ENCODE peak calls at places on chromosomes 6 and 20, in ten cellular contexts. I is NCI-H82, O is left cardiac atrium, C is AG09309, E is cardiac fibroblast, R is HEK293T, L is neural crest cell, D is GM13977, V is OCI-LY7, H is NCI-H1417. S is an unnamed sample.

GRCh38 chr6:97068211-97068610 is 143.7 kb downstream of the KLHL32 start:
- DNase-seq in I (peak; percentile 24), O (no peak), C (peak; percentile 14), E (peak; percentile 65), R (no peak), L (peak; percentile 33), D (no peak), V (peak; percentile 43), H (no peak), S (peak; percentile 50)

GRCh38 chr20:62691485-62691884 is 17.2 kb upstream of the NTSR1 start:
- DNase-seq in I (no peak), O (no peak), C (no peak), E (no peak), R (no peak), L (no peak), D (no peak), V (no peak), H (no peak), S (no peak)

GRCh38 chr6:39063520-39063919 is 14.9 kb downstream of the GLP1R start:
- DNase-seq in I (no peak), O (no peak), C (no peak), E (no peak), R (no peak), L (no peak), D (no peak), V (no peak), H (no peak), S (no peak)

GRCh38 chr20:50123418-50123817 is 10.5 kb upstream of the UBE2V1 start:
- DNase-seq in I (no peak), O (no peak), C (no peak), E (no peak), R (no peak), L (no peak), D (no peak), V (no peak), H (no peak), S (no peak)

GRCh38 chr20:42986143-42986773 is 203.4 kb downstream of the PTPRT start:
- DNase-seq in I (no peak), O (no peak), C (no peak), E (no peak), R (no peak), L (no peak), D (no peak), V (no peak), H (no peak), S (no peak)

GRCh38 chr20:34215711-34216381 is 25.4 kb upstream of the ASIP start:
- DNase-seq in I (peak; percentile 54), O (peak; percentile 88), C (no peak), E (peak; percentile 63), R (peak; percentile 77), L (peak; percentile 78), D (peak; percentile 29), V (no peak), H (peak; percentile 89), S (peak; percentile 86)

GRCh38 chr20:17990278-17990972 is 21.6 kb downstream of the MGME1 start:
- DNase-seq in I (no peak), O (no peak), C (no peak), E (no peak), R (no peak), L (no peak), D (no peak), V (no peak), H (no peak), S (no peak)

GRCh38 chr20:49286689-49287551 is 9.1 kb upstream of the ZNFX1 start:
- DNase-seq in I (peak; percentile 50), O (no peak), C (no peak), E (no peak), R (no peak), L (no peak), D (no peak), V (peak; percentile 48), H (no peak), S (no peak)

GRCh38 chr20:32316667-32317066 is 39.2 kb downstream of the KIF3B start:
- DNase-seq in I (no peak), O (no peak), C (no peak), E (no peak), R (no peak), L (no peak), D (no peak), V (no peak), H (no peak), S (peak; percentile 21)

GRCh38 chr6:15131234-15132195 is 114.4 kb upstream of the JARID2 start:
- DNase-seq in I (peak; percentile 99), O (no peak), C (no peak), E (no peak), R (no peak), L (no peak), D (no peak), V (no peak), H (no peak), S (peak; percentile 93)

GRCh38 chr20:22557403-22558276 is 26.7 kb downstream of the FOXA2 start:
- DNase-seq in I (no peak), O (no peak), C (no peak), E (no peak), R (no peak), L (no peak), D (no peak), V (no peak), H (no peak), S (peak; percentile 57)

GRCh38 chr6:87944541-87944954 is 103.1 kb upstream of the SPACA1 start:
- DNase-seq in I (peak; percentile 62), O (peak; percentile 74), C (peak; percentile 10), E (peak; percentile 37), R (peak; percentile 54), L (no peak), D (no peak), V (peak; percentile 58), H (peak; percentile 40), S (peak; percentile 79)

GRCh38 chr6:13302751-13303667 is 25.3 kb downstream of the TBC1D7 start:
- DNase-seq in I (no peak), O (peak; percentile 66), C (peak; percentile 87), E (peak; percentile 99), R (no peak), L (no peak), D (peak; percentile 78), V (peak; percentile 33), H (peak; percentile 60), S (peak; percentile 71)

GRCh38 chr20:46350201-46350985 is 42.1 kb upstream of the CDH22 start:
- DNase-seq in I (peak; percentile 52), O (no peak), C (peak; percentile 55), E (peak; percentile 88), R (no peak), L (peak; percentile 22), D (peak; percentile 84), V (peak; percentile 50), H (no peak), S (no peak)

GRCh38 chr6:3471711-3472110 is 14.9 kb upstream of the SLC22A23 start:
- DNase-seq in I (no peak), O (no peak), C (no peak), E (peak; percentile 44), R (no peak), L (no peak), D (no peak), V (no peak), H (no peak), S (peak; percentile 91)

GRCh38 chr6:126335210-126335609 is 4.7 kb upstream of the CENPW start:
- DNase-seq in I (peak; percentile 4), O (no peak), C (no peak), E (no peak), R (no peak), L (no peak), D (no peak), V (no peak), H (no peak), S (peak; percentile 15)

GRCh38 chr6:132830236-132830799 is 15.9 kb downstream of the RPS12 start:
- DNase-seq in I (peak; percentile 58), O (no peak), C (no peak), E (peak; percentile 60), R (peak; percentile 38), L (no peak), D (peak; percentile 24), V (peak; percentile 25), H (peak; percentile 33), S (peak; percentile 57)

GRCh38 chr6:38508894-38509293 is 130.8 kb downstream of the BTBD9 start:
- DNase-seq in I (no peak), O (no peak), C (no peak), E (peak; percentile 39), R (no peak), L (no peak), D (no peak), V (no peak), H (peak; percentile 43), S (peak; percentile 82)

GRCh38 chr6:45619994-45620471 is 242.3 kb upstream of the SUPT3H start:
- DNase-seq in I (no peak), O (no peak), C (no peak), E (peak; percentile 46), R (no peak), L (no peak), D (no peak), V (peak; percentile 57), H (no peak), S (no peak)

GRCh38 chr6:15025416-15025815 is 220.5 kb upstream of the JARID2 start:
- DNase-seq in I (no peak), O (no peak), C (peak; percentile 29), E (no peak), R (no peak), L (no peak), D (no peak), V (no peak), H (no peak), S (no peak)

GRCh38 chr6:16244869-16245451 is 6.6 kb downstream of the GMPR start:
- DNase-seq in I (no peak), O (no peak), C (no peak), E (peak; percentile 37), R (no peak), L (no peak), D (no peak), V (no peak), H (peak; percentile 38), S (peak; percentile 94)

GRCh38 chr20:1535420-1536175 is 21.9 kb downstream of the SIRPD start:
- DNase-seq in I (no peak), O (no peak), C (no peak), E (no peak), R (no peak), L (no peak), D (peak; percentile 64), V (peak; percentile 58), H (no peak), S (no peak)

GRCh38 chr6:143961868-143962643 is 46.0 kb downstream of the PLAGL1 start:
- DNase-seq in I (peak; percentile 87), O (no peak), C (no peak), E (no peak), R (no peak), L (no peak), D (no peak), V (no peak), H (no peak), S (peak; percentile 3)

GRCh38 chr6:26339612-26340011 is 25.4 kb upstream of the BTN3A2 start:
- DNase-seq in I (no peak), O (no peak), C (no peak), E (no peak), R (no peak), L (no peak), D (no peak), V (no peak), H (no peak), S (no peak)

GRCh38 chr6:169385237-169385880 is 131.7 kb upstream of the THBS2 start:
- DNase-seq in I (no peak), O (no peak), C (no peak), E (no peak), R (no peak), L (no peak), D (no peak), V (no peak), H (no peak), S (no peak)

GRCh38 chr6:83463886-83464285 is 33.0 kb upstream of the ME1 start:
- DNase-seq in I (no peak), O (no peak), C (no peak), E (peak; percentile 33), R (no peak), L (no peak), D (no peak), V (no peak), H (no peak), S (no peak)

GRCh38 chr6:72933216-72933615 is 292.1 kb downstream of the KHDC1L start:
- DNase-seq in I (peak; percentile 97), O (no peak), C (no peak), E (no peak), R (no peak), L (no peak), D (no peak), V (no peak), H (no peak), S (peak; percentile 40)

GRCh38 chr6:68012822-68013221 is 622.3 kb upstream of the ADGRB3 start:
- DNase-seq in I (no peak), O (no peak), C (no peak), E (no peak), R (no peak), L (no peak), D (no peak), V (no peak), H (no peak), S (no peak)